ENCODE peak calls at places on chromosomes 6 and 20, in seven cellular contexts. N is foreskin fibroblast, Y is GM03348, R is OCI-LY7, H is WTC11, D is left ventricle myocardium inferior, A is NCI-H187 treated with DMSO at 0.1 percent for 48 hours. Q is an unnamed sample.

GRCh38 chr20:53899351-53900167 is 170.8 kb downstream of the BCAS1 start:
- DNase-seq in A (peak; percentile 96), R (peak; percentile 93), H (no peak), N (peak; percentile 86), D (no peak), Y (peak; percentile 55), Q (no peak)

GRCh38 chr6:149888659-149889058 is 9.3 kb downstream of the RAET1E start:
- DNase-seq in D (no peak), A (peak; percentile 56), Y (peak; percentile 65), N (peak; percentile 71), H (no peak), R (no peak), Q (no peak)

GRCh38 chr6:12637960-12638641 is 78.5 kb upstream of the PHACTR1 start:
- DNase-seq in A (no peak), D (peak; percentile 28), N (peak; percentile 82), Y (peak; percentile 64), R (peak; percentile 27), H (peak; percentile 79), Q (peak; percentile 60)

GRCh38 chr6:121776054-121776453 is 340.6 kb downstream of the GJA1 start:
- DNase-seq in Y (no peak), N (no peak), A (no peak), H (no peak), D (no peak), R (no peak), Q (no peak)

GRCh38 chr6:69719602-69720193 is 77.1 kb downstream of the LMBRD1 start:
- DNase-seq in N (peak; percentile 48), A (no peak), D (no peak), H (no peak), R (peak; percentile 14), Y (peak; percentile 35), Q (no peak)

GRCh38 chr20:45963059-45964011 is 8.7 kb downstream of the ZNF335 start:
- DNase-seq in H (no peak), D (no peak), Y (no peak), A (no peak), N (peak; percentile 67), R (peak; percentile 65), Q (no peak)

GRCh38 chr6:65638047-65638831 is 68.8 kb downstream of the EYS start:
- DNase-seq in R (peak; percentile 1), D (no peak), H (peak; percentile 39), A (no peak), N (no peak), Y (peak; percentile 4), Q (peak; percentile 45)

GRCh38 chr20:25284131-25284601 is 36.3 kb downstream of the PYGB start:
- DNase-seq in N (no peak), Y (no peak), D (no peak), A (no peak), H (peak; percentile 1), R (no peak), Q (peak; percentile 64)

GRCh38 chr6:43142101-43142500 is 29.0 kb upstream of the SRF start:
- DNase-seq in N (no peak), R (peak; percentile 43), A (no peak), Y (no peak), H (no peak), D (no peak), Q (no peak)

GRCh38 chr6:157898169-157898568 is 75.1 kb downstream of the SNX9 start:
- DNase-seq in A (no peak), R (peak; percentile 25), Y (no peak), H (no peak), N (no peak), D (no peak), Q (no peak)

GRCh38 chr6:144712541-144712940 is 427.4 kb downstream of the UTRN start:
- DNase-seq in Y (peak; percentile 24), R (no peak), D (no peak), H (no peak), N (peak; percentile 72), A (no peak), Q (no peak)

GRCh38 chr20:48783533-48784272 is 44.1 kb downstream of the PREX1 start:
- DNase-seq in H (no peak), Y (no peak), D (no peak), A (no peak), R (peak; percentile 33), N (peak; percentile 50), Q (no peak)

GRCh38 chr6:142942805-142943227 is 2.2 kb downstream of the HIVEP2 start:
- DNase-seq in D (no peak), R (peak; percentile 67), A (no peak), Y (peak; percentile 24), H (no peak), N (peak; percentile 57), Q (no peak)

GRCh38 chr20:15239542-15240206 is 902.3 kb upstream of the FLRT3 start:
- DNase-seq in R (no peak), A (no peak), H (no peak), D (no peak), N (no peak), Y (no peak), Q (no peak)

GRCh38 chr6:106128981-106129761 is 43.0 kb downstream of the PRDM1 start:
- DNase-seq in A (no peak), H (no peak), R (peak; percentile 34), Y (peak; percentile 88), D (no peak), N (peak; percentile 61), Q (no peak)

GRCh38 chr20:36270744-36271638 is 34.7 kb downstream of the AAR2 start:
- DNase-seq in Y (no peak), R (no peak), H (no peak), D (no peak), N (no peak), A (no peak), Q (no peak)

GRCh38 chr20:13898012-13898612 is 92.3 kb downstream of the SEL1L2 start:
- DNase-seq in Y (peak; percentile 48), H (no peak), A (no peak), D (no peak), N (no peak), R (no peak), Q (no peak)

Q was measured in Right ventricle myocardium inferior.